ENCODE peak calls at places on chromosomes 3 and 15, in seven cellular contexts. A, S, J, M, D, Y and I are unnamed samples.

GRCh38 chr3:132347095-132347494 is 29.9 kb downstream of the ACP3 start:
- DNase-seq in Y (peak), D (no peak), M (no peak), A (no peak), J (no peak), S (no peak), I (no peak)

GRCh38 chr3:122074621-122075265 is 19.6 kb downstream of the CD86 start:
- DNase-seq in J (no peak), Y (no peak), S (peak), A (peak), M (peak), D (no peak), I (peak)

GRCh38 chr15:75125935-75126334 is 75.7 kb upstream of the C15orf39 start:
- DNase-seq in S (no peak), Y (no peak), D (no peak), A (no peak), M (no peak), J (no peak), I (no peak)

GRCh38 chr3:40631341-40631995 is 106.7 kb downstream of the ZNF621 start:
- DNase-seq in J (no peak), D (no peak), S (no peak), M (no peak), Y (no peak), A (no peak), I (no peak)

GRCh38 chr3:71039332-71039731 is 544.2 kb downstream of the FOXP1 start:
- DNase-seq in J (no peak), D (no peak), Y (no peak), M (no peak), S (no peak), A (no peak), I (no peak)

GRCh38 chr3:52463420-52463819 is 8.0 kb downstream of the NISCH start:
- DNase-seq in S (no peak), D (no peak), J (no peak), Y (no peak), A (no peak), M (no peak), I (no peak)

GRCh38 chr3:70832811-70833509 is 520.5 kb upstream of the MDFIC2 start:
- DNase-seq in S (no peak), J (no peak), A (no peak), M (no peak), D (no peak), Y (peak), I (no peak)

GRCh38 chr15:45704329-45705249 is 69.8 kb downstream of the SQOR start:
- DNase-seq in J (peak), S (peak), D (peak), A (no peak), Y (peak), M (no peak), I (peak)

GRCh38 chr3:180294282-180295027 is 257.7 kb upstream of the PEX5L start:
- DNase-seq in M (no peak), A (no peak), J (no peak), Y (no peak), S (no peak), D (no peak), I (no peak)

GRCh38 chr15:56468271-56468912 is 3.5 kb upstream of the MNS1 start:
- DNase-seq in D (no peak), Y (peak), J (no peak), A (no peak), S (no peak), M (peak), I (peak)

GRCh38 chr15:83289160-83289559 is 4.7 kb upstream of the BNC1 start:
- DNase-seq in Y (no peak), A (no peak), S (no peak), D (no peak), M (no peak), J (no peak), I (no peak)

GRCh38 chr15:59998256-59999063 is 5.7 kb upstream of the FOXB1 start:
- DNase-seq in A (no peak), D (peak), M (no peak), S (no peak), J (no peak), Y (no peak), I (no peak)

GRCh38 chr3:196240424-196240823 is 24.1 kb downstream of the SLC51A start:
- DNase-seq in Y (no peak), A (no peak), J (no peak), M (no peak), D (no peak), S (no peak), I (no peak)

GRCh38 chr15:90901799-90902655 is 1.1 kb upstream of the MAN2A2 start:
- DNase-seq in Y (peak), J (peak), S (peak), A (peak), D (peak), M (peak), I (peak)

GRCh38 chr3:132536442-132537153 is 60.5 kb upstream of the ACKR4 start:
- DNase-seq in M (no peak), Y (no peak), A (no peak), D (no peak), J (no peak), S (no peak), I (no peak)

GRCh38 chr3:141255864-141256263 is 24.2 kb downstream of the PXYLP1 start:
- DNase-seq in Y (peak), A (no peak), S (no peak), J (peak), D (no peak), M (peak), I (no peak)

GRCh38 chr15:90560229-90560771 is 30.6 kb downstream of the CRTC3 start:
- DNase-seq in S (peak), D (no peak), M (no peak), J (no peak), Y (peak), A (peak), I (no peak)

GRCh38 chr3:73927203-73927570 is 302.4 kb upstream of the PDZRN3 start:
- DNase-seq in D (no peak), Y (no peak), S (no peak), M (no peak), A (no peak), J (no peak), I (no peak)

GRCh38 chr3:69276884-69277283 is 109.0 kb downstream of the FRMD4B start:
- DNase-seq in A (no peak), M (no peak), J (no peak), D (no peak), Y (peak), S (no peak), I (no peak)

GRCh38 chr15:84034831-84035753 is 200.5 kb upstream of the GOLGA6L4 start:
- DNase-seq in S (no peak), M (peak), A (no peak), D (peak), Y (peak), J (peak), I (peak)

GRCh38 chr15:40844543-40844981 is 714 bp downstream of the SPINT1 start:
- DNase-seq in Y (no peak), S (peak), J (peak), A (peak), M (peak), D (peak), I (peak)

GRCh38 chr3:11155341-11156025 is 1.2 kb downstream of the HRH1 start:
- DNase-seq in A (peak), S (peak), M (no peak), D (peak), J (peak), Y (peak), I (no peak)

GRCh38 chr3:170640737-170641171 is 54.9 kb upstream of the SLC7A14 start:
- DNase-seq in A (no peak), M (no peak), J (no peak), D (peak), Y (no peak), S (no peak), I (no peak)

GRCh38 chr3:52062499-52062898 is 6.1 kb upstream of the DUSP7 start:
- DNase-seq in D (no peak), J (no peak), M (peak), A (no peak), Y (peak), S (peak), I (peak)

GRCh38 chr3:43923101-43923979 is 232.6 kb downstream of the ABHD5 start:
- DNase-seq in S (no peak), M (no peak), Y (no peak), J (no peak), A (no peak), D (peak), I (no peak)

GRCh38 chr15:48596841-48597240 is 48.7 kb downstream of the FBN1 start:
- DNase-seq in M (no peak), Y (no peak), D (no peak), A (no peak), S (no peak), J (no peak), I (no peak)